ENCODE peak calls at places on chromosomes 5 and 9, in eight cellular contexts. L is A549, P is AG10803, Q is Calu3, G is HFF-Myc, D is endothelial cell, N is GM20000, E is heart right ventricle. O is an unnamed sample.

GRCh38 chr9:136253246-136254130 is 7.9 kb upstream of the QSOX2 start:
- DNase-seq in G (no peak), P (no peak), D (no peak), N (no peak), E (no peak), Q (no peak), L (no peak), O (no peak)

GRCh38 chr5:126720369-126720768 is 56.6 kb upstream of the LMNB1 start:
- DNase-seq in Q (no peak), E (no peak), L (no peak), G (no peak), D (no peak), N (no peak), P (no peak), O (no peak)

GRCh38 chr5:72366324-72366976 is 46.3 kb downstream of the PTCD2 start:
- DNase-seq in N (peak), P (peak), E (peak), G (peak), D (peak), L (peak), Q (peak), O (no peak)

GRCh38 chr5:72256536-72256935 is 63.5 kb downstream of the MRPS27 start:
- DNase-seq in L (no peak), N (no peak), Q (no peak), D (no peak), P (no peak), G (no peak), E (no peak), O (no peak)

GRCh38 chr9:72477862-72478564 is 43.4 kb upstream of the TMC1 start:
- DNase-seq in Q (peak), P (peak), E (no peak), L (peak), D (peak), G (peak), N (peak), O (no peak)

GRCh38 chr5:96692436-96692835 is 30.3 kb downstream of the CAST start:
- DNase-seq in P (peak), E (no peak), L (peak), D (no peak), Q (no peak), N (no peak), G (no peak), O (no peak)

GRCh38 chr5:41925555-41925946 is 470 bp downstream of the FBXO4 start:
- DNase-seq in G (no peak), Q (peak), D (peak), L (peak), E (no peak), N (no peak), P (peak), O (no peak)

GRCh38 chr5:171724771-171725609 is 60.6 kb upstream of the SMIM23 start:
- DNase-seq in E (no peak), G (peak), N (no peak), P (no peak), L (no peak), Q (no peak), D (no peak), O (peak)

GRCh38 chr9:36970007-36970888 is 63.8 kb downstream of the PAX5 start:
- DNase-seq in D (no peak), E (no peak), P (no peak), L (peak), G (no peak), N (no peak), Q (no peak), O (no peak)

GRCh38 chr9:123220127-123220526 is 48.3 kb downstream of the STRBP start:
- DNase-seq in Q (no peak), N (no peak), P (no peak), E (no peak), L (no peak), D (no peak), G (no peak), O (no peak)

GRCh38 chr5:79193643-79194042 is 42.3 kb upstream of the JMY start:
- DNase-seq in E (no peak), D (no peak), L (peak), P (peak), N (no peak), Q (peak), G (no peak), O (no peak)

GRCh38 chr9:116687762-116688160 is 656 bp downstream of the TRIM32 start:
- DNase-seq in E (no peak), N (no peak), L (no peak), G (no peak), D (no peak), Q (no peak), P (no peak), O (no peak)

GRCh38 chr5:138186002-138186447 is 7.1 kb downstream of the KIF20A start:
- DNase-seq in G (no peak), P (no peak), L (no peak), N (peak), E (no peak), Q (no peak), D (no peak), O (no peak)

GRCh38 chr9:114037961-114038723 is 40.0 kb downstream of the AMBP start:
- DNase-seq in L (no peak), Q (no peak), E (no peak), P (no peak), G (no peak), D (no peak), N (no peak), O (peak)

GRCh38 chr9:76605271-76605670 is 146.3 kb downstream of the GCNT1 start:
- DNase-seq in N (peak), Q (no peak), G (no peak), E (no peak), P (no peak), L (no peak), D (no peak), O (no peak)

GRCh38 chr9:114098660-114099522 is at the start of gene KIF12:
- DNase-seq in D (peak), N (no peak), E (no peak), L (peak), P (no peak), Q (peak), G (no peak), O (no peak)

GRCh38 chr9:111094433-111095421 is 56.5 kb upstream of the LPAR1 start:
- DNase-seq in Q (no peak), P (peak), G (no peak), D (no peak), N (no peak), L (peak), E (no peak), O (no peak)

GRCh38 chr5:5139358-5140050 is 626 bp upstream of the ADAMTS16 start:
- DNase-seq in D (peak), E (peak), P (no peak), L (no peak), Q (no peak), N (no peak), G (no peak), O (no peak)

GRCh38 chr5:10229306-10230048 is 20.2 kb downstream of the ATPSCKMT start:
- DNase-seq in G (no peak), Q (no peak), D (no peak), N (no peak), P (peak), E (no peak), L (no peak), O (no peak)

GRCh38 chr9:79952401-79952800 is 380.6 kb downstream of the TLE4 start:
- DNase-seq in G (no peak), P (peak), D (no peak), N (no peak), L (no peak), E (no peak), Q (no peak), O (no peak)

GRCh38 chr9:79953908-79954307 is 382.1 kb downstream of the TLE4 start:
- DNase-seq in G (no peak), D (no peak), E (no peak), P (no peak), Q (no peak), N (no peak), L (no peak), O (no peak)

GRCh38 chr9:79955300-79955699 is 383.5 kb downstream of the TLE4 start:
- DNase-seq in D (no peak), P (peak), G (no peak), L (no peak), N (no peak), Q (no peak), E (no peak), O (no peak)
- TF ChIP-seq CTCF in D (no peak), P (peak), G (peak), L (no peak), N (peak), Q (no peak), E (no peak), O (no peak)

DNA sequence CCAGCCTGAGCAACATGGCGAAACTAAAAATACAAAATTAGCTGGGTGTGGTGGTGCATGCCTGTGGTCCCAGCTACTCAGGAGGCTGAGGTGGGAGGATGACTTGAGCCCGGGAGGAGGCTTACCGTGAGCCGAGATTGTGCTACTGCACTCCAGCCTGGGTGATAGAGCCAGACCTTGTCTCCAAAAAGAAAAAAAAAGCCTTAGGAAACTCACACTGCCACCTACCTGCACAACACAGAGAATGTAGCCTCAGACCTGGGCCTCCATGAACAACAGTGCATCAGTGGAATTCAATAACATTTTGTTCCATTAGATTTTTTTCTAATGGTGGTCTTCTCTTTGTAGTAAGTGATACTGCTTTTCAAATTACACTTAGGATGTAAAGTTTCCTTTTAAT is 63.8 kb upstream of the RARS1 start:
- DNase-seq in E (no peak), L (peak), D (no peak), P (no peak), N (no peak), Q (no peak), G (no peak), O (no peak)
- TF ChIP-seq CTCF in E (no peak), L (peak), D (no peak), P (peak), N (no peak), Q (no peak), G (no peak), O (peak)

DNA sequence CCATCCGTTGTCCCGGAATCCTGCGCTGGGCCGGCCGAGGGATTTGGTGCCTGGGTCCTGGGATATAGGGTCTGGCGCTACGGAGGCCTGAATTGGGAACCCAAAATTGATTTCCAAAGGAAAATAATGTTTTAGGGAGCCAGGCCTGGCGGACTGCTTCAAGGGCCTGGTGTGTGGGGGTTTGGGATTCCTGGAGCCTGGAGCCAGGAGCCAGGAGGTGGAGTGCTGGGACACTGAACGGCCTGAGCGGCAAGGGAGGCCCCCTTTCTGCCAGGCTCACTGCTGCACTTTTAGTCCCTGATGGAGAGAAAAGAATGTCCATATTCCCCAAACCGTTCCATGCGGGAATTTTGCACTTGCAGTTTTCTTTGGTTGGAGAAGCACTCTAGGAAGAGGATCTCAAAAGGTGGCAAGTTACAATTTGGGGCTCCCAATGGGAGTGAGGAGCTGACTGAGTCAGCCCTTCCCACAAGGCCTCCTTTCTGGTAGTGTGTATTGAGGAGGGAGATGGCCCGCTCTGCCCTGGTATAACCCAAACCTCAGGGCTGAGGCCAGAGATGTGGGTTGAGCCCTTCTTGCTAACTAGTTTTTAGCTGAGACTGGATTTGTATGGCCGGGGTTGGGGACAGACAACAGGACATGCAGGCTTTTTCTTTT is 2.2 kb downstream of the LMX1B start:
- DNase-seq in L (no peak), D (no peak), P (no peak), N (peak), G (no peak), Q (no peak), E (no peak), O (no peak)
- TF ChIP-seq CTCF in L (no peak), D (no peak), P (no peak), N (no peak), G (no peak), Q (no peak), E (no peak), O (no peak)

GRCh38 chr5:56816546-56817081 is 1.3 kb downstream of the MAP3K1 start:
- DNase-seq in D (peak), L (peak), G (no peak), P (peak), Q (peak), N (peak), E (peak), O (no peak)
- TF ChIP-seq CTCF in D (no peak), L (no peak), G (no peak), P (no peak), Q (no peak), N (no peak), E (no peak), O (peak)

GRCh38 chr9:129867138-129868032 is 32.1 kb downstream of the USP20 start:
- DNase-seq in E (no peak), P (no peak), N (no peak), D (no peak), G (no peak), Q (no peak), L (no peak), O (no peak)
- TF ChIP-seq CTCF in E (no peak), P (no peak), N (no peak), D (no peak), G (no peak), Q (no peak), L (no peak), O (no peak)

GRCh38 chr5:115575167-115576070 is 26.9 kb downstream of the TICAM2 start:
- DNase-seq in D (no peak), E (no peak), N (peak), G (peak), Q (no peak), L (no peak), P (peak), O (no peak)

GRCh38 chr5:115571441-115571878 is 26.9 kb upstream of the FEM1C start:
- DNase-seq in N (no peak), Q (no peak), P (no peak), G (no peak), E (no peak), D (no peak), L (no peak), O (no peak)

GRCh38 chr5:115577329-115577728 is 24.9 kb downstream of the TICAM2 start:
- DNase-seq in G (no peak), P (no peak), L (no peak), N (no peak), Q (no peak), D (no peak), E (no peak), O (no peak)

GRCh38 chr5:115568668-115569067 is 24.1 kb upstream of the FEM1C start:
- DNase-seq in Q (no peak), L (no peak), D (no peak), E (no peak), N (no peak), G (no peak), P (no peak), O (no peak)

GRCh38 chr5:115573133-115573532 is 28.6 kb upstream of the FEM1C start:
- DNase-seq in E (no peak), D (no peak), N (no peak), G (peak), P (peak), L (no peak), Q (no peak), O (no peak)
- TF ChIP-seq CTCF in E (no peak), D (no peak), N (no peak), G (no peak), P (no peak), L (no peak), Q (no peak), O (no peak)

GRCh38 chr5:88128813-88129212 is 139.8 kb downstream of the TMEM161B start:
- DNase-seq in G (no peak), E (no peak), P (no peak), Q (no peak), N (no peak), D (no peak), L (no peak), O (no peak)
- TF ChIP-seq CTCF in G (no peak), E (no peak), P (no peak), Q (no peak), N (no peak), D (no peak), L (no peak), O (no peak)

O was measured in type B pancreatic cell.